ENCODE peak calls at places on chromosome 14, in four cellular contexts. One of them, this sample, is unnamed. For H3K4me1, the result is how much of the 10 kb centered on the place peaks cover.

GRCh38 chr14:54857830-54858269 is 44.8 kb downstream of the GCH1 start:
- DNase-seq in H9: no peak
- DNase-seq in H1: no peak
- DNase-seq in IMR-90: no peak
- DNase-seq in this sample: no peak

GRCh38 chr14:85300119-85300518 is 229.8 kb upstream of the FLRT2 start:
- DNase-seq in IMR-90: no peak
- DNase-seq in H9: no peak
- DNase-seq in H1: no peak
- DNase-seq in this sample: no peak

GRCh38 chr14:37024166-37024565 is 148.2 kb downstream of the SLC25A21 start:
- DNase-seq in IMR-90: no peak
- DNase-seq in H1: no peak
- DNase-seq in H9: no peak
- DNase-seq in this sample: no peak

GRCh38 chr14:90660865-90661570 is 155.2 kb downstream of the TTC7B start:
- DNase-seq in H1: no peak
- DNase-seq in H9: no peak
- DNase-seq in IMR-90: no peak
- DNase-seq in this sample: no peak

GRCh38 chr14:35161231-35161630 is 38.9 kb downstream of the PRORP start:
- DNase-seq in H1: no peak
- DNase-seq in H9: no peak
- DNase-seq in IMR-90: peak
- DNase-seq in this sample: no peak

GRCh38 chr14:70685480-70686197 is 43.9 kb downstream of the TTC9 start:
- DNase-seq in H1: no peak
- DNase-seq in IMR-90: peak
- DNase-seq in H9: peak
- DNase-seq in this sample: peak

GRCh38 chr14:77498984-77499527 is 440 bp upstream of the ISM2 start:
- DNase-seq in H9: peak
- DNase-seq in H1: no peak
- DNase-seq in IMR-90: no peak
- DNase-seq in this sample: peak

GRCh38 chr14:66015046-66015780 is 471.0 kb upstream of the CCDC196 start:
- DNase-seq in H9: no peak
- DNase-seq in H1: no peak
- DNase-seq in IMR-90: no peak
- DNase-seq in this sample: no peak

GRCh38 chr14:90658541-90658967 is 157.7 kb downstream of the TTC7B start:
- DNase-seq in IMR-90: peak
- DNase-seq in H1: no peak
- DNase-seq in H9: no peak
- DNase-seq in this sample: peak

GRCh38 chr14:72617391-72618011 is 276.4 kb downstream of the DPF3 start:
- DNase-seq in H1: no peak
- DNase-seq in H9: no peak
- DNase-seq in IMR-90: no peak
- DNase-seq in this sample: peak

GRCh38 chr14:101968186-101968585 is 3.8 kb downstream of the DYNC1H1 start:
- DNase-seq in H1: no peak
- DNase-seq in H9: no peak
- DNase-seq in IMR-90: no peak
- DNase-seq in this sample: no peak

GRCh38 chr14:75095690-75096089 is 26.2 kb downstream of the ZC2HC1C start:
- DNase-seq in IMR-90: no peak
- DNase-seq in H1: no peak
- DNase-seq in H9: no peak
- DNase-seq in this sample: no peak

GRCh38 chr14:77580477-77580876 is 36.0 kb downstream of the SPTLC2 start:
- DNase-seq in IMR-90: no peak
- DNase-seq in H1: no peak
- DNase-seq in H9: no peak
- DNase-seq in this sample: no peak

GRCh38 chr14:77543240-77543551 is 44.6 kb upstream of the ISM2 start:
- DNase-seq in H1: no peak
- DNase-seq in H9: no peak
- DNase-seq in IMR-90: no peak
- DNase-seq in this sample: peak

GRCh38 chr14:55898938-55899337 is 219.3 kb upstream of the PELI2 start:
- DNase-seq in H9: no peak
- DNase-seq in H1: no peak
- DNase-seq in IMR-90: no peak
- DNase-seq in this sample: no peak

GRCh38 chr14:53306267-53306721 is 153.2 kb upstream of the DDHD1 start:
- DNase-seq in H9: peak
- DNase-seq in H1: peak
- DNase-seq in IMR-90: peak
- DNase-seq in this sample: peak

GRCh38 chr14:41606249-41607118 is at the start of gene LRFN5:
- DNase-seq in IMR-90: peak
- DNase-seq in H9: peak
- DNase-seq in H1: no peak
- DNase-seq in this sample: peak

GRCh38 chr14:37257651-37258050 is 59.9 kb downstream of the MIPOL1 start:
- DNase-seq in H1: no peak
- DNase-seq in IMR-90: no peak
- DNase-seq in H9: no peak
- DNase-seq in this sample: no peak

GRCh38 chr14:35342160-35343010 is 50.2 kb downstream of the PSMA6 start:
- DNase-seq in H9: no peak
- DNase-seq in H1: no peak
- DNase-seq in IMR-90: peak
- DNase-seq in this sample: no peak

GRCh38 chr14:89681086-89682018 is 264.3 kb upstream of the FOXN3 start:
- DNase-seq in H1: no peak
- DNase-seq in IMR-90: no peak
- DNase-seq in H9: no peak
- DNase-seq in this sample: no peak

GRCh38 chr14:75825147-75825592 is 156.6 kb downstream of the TGFB3 start:
- DNase-seq in H1: no peak
- DNase-seq in H9: no peak
- DNase-seq in IMR-90: no peak
- DNase-seq in this sample: no peak

GRCh38 chr14:103055693-103056092 is 1.7 kb downstream of the CDC42BPB start:
- DNase-seq in H1: no peak
- DNase-seq in IMR-90: peak
- DNase-seq in H9: no peak
- DNase-seq in this sample: no peak

GRCh38 chr14:102933618-102934231 is 11.3 kb downstream of the AMN start:
- DNase-seq in H9: no peak
- DNase-seq in H1: no peak
- DNase-seq in IMR-90: no peak
- DNase-seq in this sample: no peak

GRCh38 chr14:102088012-102088792 is 1.4 kb upstream of the HSP90AA1 start:
- DNase-seq in H1: peak
- DNase-seq in IMR-90: no peak
- DNase-seq in H9: peak
- DNase-seq in this sample: peak

GRCh38 chr14:103390605-103391004 is 5.4 kb downstream of the MARK3 start:
- DNase-seq in H1: no peak
- DNase-seq in IMR-90: no peak
- DNase-seq in H9: no peak
- DNase-seq in this sample: no peak

GRCh38 chr14:98877065-98877464 is 394.9 kb downstream of the BCL11B start:
- DNase-seq in H9: no peak
- DNase-seq in H1: no peak
- DNase-seq in IMR-90: no peak
- DNase-seq in this sample: no peak

GRCh38 chr14:90383731-90384542 is 12.9 kb upstream of the CALM1 start:
- DNase-seq in H1: no peak
- DNase-seq in IMR-90: peak
- DNase-seq in H9: peak
- DNase-seq in this sample: peak

GRCh38 chr14:53875337-53875897 is 81.2 kb downstream of the BMP4 start:
- DNase-seq in IMR-90: no peak
- DNase-seq in H1: no peak
- DNase-seq in H9: no peak
- DNase-seq in this sample: no peak

GRCh38 chr14:33796356-33796755 is 154.5 kb downstream of the EGLN3 start:
- DNase-seq in H9: no peak
- DNase-seq in IMR-90: no peak
- DNase-seq in H1: no peak
- DNase-seq in this sample: peak

GRCh38 chr14:103910984-103911383 is 17.3 kb upstream of the TDRD9 start:
- DNase-seq in H9: no peak
- DNase-seq in IMR-90: no peak
- DNase-seq in H1: no peak
- DNase-seq in this sample: no peak

GRCh38 chr14:41586237-41586636 is 20.4 kb upstream of the LRFN5 start:
- DNase-seq in H1: no peak
- DNase-seq in H9: no peak
- DNase-seq in IMR-90: no peak
- DNase-seq in this sample: no peak

GRCh38 chr14:51780006-51780692 is 80.3 kb upstream of the GNG2 start:
- DNase-seq in H9: peak
- DNase-seq in IMR-90: peak
- DNase-seq in H1: no peak
- DNase-seq in this sample: peak

DNA sequence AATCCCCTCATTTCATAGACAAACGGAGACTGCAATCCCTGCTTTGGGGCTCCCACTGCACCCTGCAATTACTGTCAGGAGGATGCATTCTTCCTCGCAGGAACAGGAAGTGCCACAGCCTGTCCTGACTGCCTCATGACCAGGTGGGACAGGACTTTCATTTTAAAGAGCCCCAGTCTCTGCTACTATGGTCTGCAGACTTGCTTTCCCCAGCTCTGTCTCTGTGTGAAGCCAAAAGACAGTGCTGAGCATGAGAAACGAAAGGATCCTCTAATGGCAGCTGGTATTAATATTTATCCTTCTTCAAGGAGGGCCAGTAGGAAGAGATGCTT is 60.0 kb upstream of the PNMA1 start:
- DNase-seq in IMR-90: no peak
- DNase-seq in H9: no peak
- DNase-seq in H1: no peak
- DNase-seq in this sample: no peak
- H3K23ac ChIP-seq in IMR-90: peak
- H3K23ac ChIP-seq in H9: no peak
- H3K23ac ChIP-seq in H1: no peak
- H3K23ac ChIP-seq in this sample: no peak

DNA sequence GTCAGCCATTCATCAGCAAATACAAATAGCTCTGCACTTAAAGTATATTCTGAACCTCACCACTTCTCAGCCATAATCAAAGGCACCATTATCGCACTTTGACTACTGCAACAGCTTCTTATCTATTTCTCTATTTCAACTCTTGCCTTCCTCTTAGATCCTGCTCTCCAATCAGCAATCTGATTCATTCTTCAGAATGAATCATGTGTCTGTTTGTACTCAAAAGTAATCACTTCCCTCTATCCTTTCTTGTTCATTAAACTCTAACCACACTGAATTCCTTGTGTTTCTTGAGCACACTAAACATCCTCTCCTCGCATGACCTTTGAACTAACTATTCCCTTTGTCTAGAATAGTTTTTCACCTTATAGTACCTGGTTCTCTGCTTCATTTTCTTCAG is 12.8 kb upstream of the OR4E1 start:
- DNase-seq in H9: no peak
- DNase-seq in H1: no peak
- DNase-seq in IMR-90: no peak
- DNase-seq in this sample: no peak
- H3K4me1 ChIP-seq in H9: under half
- H3K4me1 ChIP-seq in H1: under half
- H3K4me1 ChIP-seq in IMR-90: under half
- H3K4me1 ChIP-seq in this sample: under half

GRCh38 chr14:67111031-67111430 is 78.2 kb upstream of the GARIN2 start:
- DNase-seq in IMR-90: no peak
- DNase-seq in H9: no peak
- DNase-seq in H1: no peak
- DNase-seq in this sample: no peak
- H3K56ac ChIP-seq in IMR-90: no peak
- H3K56ac ChIP-seq in H9: no peak
- H3K56ac ChIP-seq in H1: no peak
- H3K56ac ChIP-seq in this sample: no peak

GRCh38 chr14:50776522-50776921 is 54.4 kb downstream of the NIN start:
- DNase-seq in IMR-90: no peak
- DNase-seq in H1: no peak
- DNase-seq in H9: no peak
- DNase-seq in this sample: no peak
- H3K23ac ChIP-seq in IMR-90: peak
- H3K23ac ChIP-seq in H1: no peak
- H3K23ac ChIP-seq in H9: no peak
- H3K23ac ChIP-seq in this sample: no peak

GRCh38 chr14:105089746-105090492 is 24.7 kb upstream of the GPR132 start:
- DNase-seq in H9: no peak
- DNase-seq in IMR-90: no peak
- DNase-seq in H1: no peak
- DNase-seq in this sample: no peak

GRCh38 chr14:105088812-105089745 is 23.8 kb upstream of the GPR132 start:
- DNase-seq in H9: no peak
- DNase-seq in IMR-90: peak
- DNase-seq in H1: no peak
- DNase-seq in this sample: no peak

GRCh38 chr14:105092124-105092911 is 27.1 kb upstream of the GPR132 start:
- DNase-seq in H1: no peak
- DNase-seq in IMR-90: no peak
- DNase-seq in H9: peak
- DNase-seq in this sample: no peak

GRCh38 chr14:105091335-105092123 is 26.3 kb upstream of the GPR132 start:
- DNase-seq in H1: no peak
- DNase-seq in H9: peak
- DNase-seq in IMR-90: no peak
- DNase-seq in this sample: no peak

GRCh38 chr14:105090493-105091334 is 25.5 kb upstream of the GPR132 start:
- DNase-seq in H9: peak
- DNase-seq in IMR-90: peak
- DNase-seq in H1: peak
- DNase-seq in this sample: peak
- H3K4me1 ChIP-seq in H9: under half
- H3K4me1 ChIP-seq in IMR-90: under half
- H3K4me1 ChIP-seq in H1: under half
- H3K4me1 ChIP-seq in this sample: under half

GRCh38 chr14:93073833-93074769 is 41.6 kb downstream of the ITPK1 start:
- DNase-seq in IMR-90: peak
- DNase-seq in H1: no peak
- DNase-seq in H9: no peak
- DNase-seq in this sample: no peak
- H3K56ac ChIP-seq in IMR-90: no peak
- H3K56ac ChIP-seq in H1: no peak
- H3K56ac ChIP-seq in H9: no peak
- H3K56ac ChIP-seq in this sample: no peak

DNA sequence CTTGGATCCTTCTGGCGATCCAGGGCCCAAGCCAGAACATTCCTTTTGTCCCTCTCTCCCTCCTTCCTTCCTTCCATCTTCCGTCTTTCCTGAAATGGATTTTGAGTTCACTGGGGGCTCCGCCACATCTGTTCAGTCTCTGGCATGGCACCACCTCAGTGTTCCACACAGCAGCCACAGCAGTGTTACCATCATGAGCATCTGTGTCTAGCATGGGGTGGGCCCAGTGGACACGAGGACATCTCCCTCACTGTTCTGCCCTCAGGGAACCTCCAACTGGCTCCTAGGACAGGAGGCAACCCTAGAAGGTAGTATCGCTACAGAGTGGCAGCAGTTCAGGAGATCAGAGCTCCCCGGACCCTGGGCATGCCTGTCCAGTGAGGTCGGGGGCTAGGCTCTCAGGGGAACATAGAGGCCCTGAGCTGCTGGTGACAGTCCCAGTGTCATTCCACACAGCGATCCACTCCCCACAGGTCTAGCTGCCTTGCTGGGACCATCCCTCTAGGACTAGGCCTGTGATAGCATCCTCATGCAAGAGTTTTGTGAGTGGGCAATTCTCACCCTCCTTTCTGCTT is 59.0 kb downstream of the GALNT16 start:
- DNase-seq in H9: peak
- DNase-seq in IMR-90: no peak
- DNase-seq in H1: no peak
- DNase-seq in this sample: no peak
- H3K23ac ChIP-seq in H9: no peak
- H3K23ac ChIP-seq in IMR-90: no peak
- H3K23ac ChIP-seq in H1: no peak
- H3K23ac ChIP-seq in this sample: no peak

This sample was measured in mesendoderm.